ENCODE peak calls at places on chromosomes 3 and 15, in four cellular contexts. J, P, K and N are unnamed samples. For H3K9me3, the result is how much of the 10 kb centered on the place peaks cover.

GRCh38 chr3:184169896-184170875 is 4.5 kb upstream of the AP2M1 start:
- DNase-seq in P (no peak), K (no peak), J (no peak), N (no peak)

GRCh38 chr15:62782100-62782791 is 260.3 kb upstream of the TPM1 start:
- DNase-seq in K (peak), P (peak), J (no peak), N (peak)

GRCh38 chr15:39139431-39140059 is 441.3 kb upstream of the THBS1 start:
- DNase-seq in K (no peak), J (no peak), P (no peak), N (no peak)

GRCh38 chr15:51758645-51759044 is 7.2 kb downstream of the TMOD2 start:
- DNase-seq in J (no peak), K (peak), P (peak), N (peak)

GRCh38 chr3:100316656-100317069 is 17.9 kb upstream of the NIT2 start:
- DNase-seq in K (no peak), P (no peak), J (no peak), N (peak)

GRCh38 chr3:144237351-144237750 is 265.7 kb downstream of the DIPK2A start:
- DNase-seq in P (no peak), J (no peak), K (no peak), N (no peak)

GRCh38 chr3:71413572-71413971 is 170.0 kb downstream of the FOXP1 start:
- DNase-seq in K (no peak), J (no peak), P (no peak), N (no peak)

GRCh38 chr3:57755368-57756021 is 614 bp upstream of the SLMAP start:
- DNase-seq in P (no peak), J (no peak), K (peak), N (peak)

GRCh38 chr3:9168230-9168629 is 81.2 kb downstream of the SRGAP3 start:
- DNase-seq in K (no peak), J (no peak), P (no peak), N (no peak)

GRCh38 chr15:100108846-100109245 is 232.9 kb downstream of the ADAMTS17 start:
- DNase-seq in K (no peak), P (no peak), J (no peak), N (peak)

GRCh38 chr3:133486658-133487057 is 86.8 kb downstream of the BFSP2 start:
- DNase-seq in K (no peak), J (peak), P (no peak), N (no peak)

GRCh38 chr3:60594025-60594424 is 657.2 kb downstream of the FHIT start:
- DNase-seq in P (peak), J (no peak), K (peak), N (peak)

GRCh38 chr15:40506964-40507571 is 36.3 kb downstream of the CHST14 start:
- DNase-seq in K (peak), P (peak), J (no peak), N (peak)

GRCh38 chr3:149808209-149808829 is 4.7 kb upstream of the RNF13 start:
- DNase-seq in P (peak), K (peak), J (no peak), N (peak)

GRCh38 chr3:152870027-152870426 is 35.1 kb downstream of the P2RY1 start:
- DNase-seq in P (no peak), K (no peak), J (no peak), N (no peak)

GRCh38 chr3:48949376-48949717 is 30.7 kb downstream of the ARIH2 start:
- DNase-seq in J (no peak), P (no peak), K (no peak), N (no peak)

GRCh38 chr3:23934253-23934652 is 10.8 kb upstream of the NR1D2 start:
- DNase-seq in J (no peak), K (no peak), P (no peak), N (no peak)

GRCh38 chr3:123755508-123755907 is 128.6 kb downstream of the MYLK start:
- DNase-seq in K (no peak), J (no peak), P (no peak), N (no peak)

GRCh38 chr15:89307046-89307587 is 27.5 kb downstream of the POLG start:
- DNase-seq in P (no peak), K (no peak), J (no peak), N (no peak)

GRCh38 chr3:143002083-143002712 is 828 bp downstream of the U2SURP start:
- DNase-seq in J (no peak), P (no peak), K (no peak), N (no peak)

GRCh38 chr3:48407542-48408099 is 22.3 kb downstream of the PLXNB1 start:
- DNase-seq in K (no peak), P (no peak), J (no peak), N (no peak)

GRCh38 chr15:52261498-52262242 is 33.9 kb downstream of the MYO5C start:
- DNase-seq in K (peak), J (no peak), P (peak), N (peak)

GRCh38 chr15:35487417-35487816 is 58.5 kb downstream of the DPH6 start:
- DNase-seq in J (no peak), P (no peak), K (no peak), N (no peak)
- H3K9me3 ChIP-seq in J (under half), P (under half), K (under half), N (under half)

GRCh38 chr3:176041812-176042211 is 1155.5 kb downstream of the TBL1XR1 start:
- DNase-seq in P (no peak), K (no peak), J (no peak), N (no peak)

DNA sequence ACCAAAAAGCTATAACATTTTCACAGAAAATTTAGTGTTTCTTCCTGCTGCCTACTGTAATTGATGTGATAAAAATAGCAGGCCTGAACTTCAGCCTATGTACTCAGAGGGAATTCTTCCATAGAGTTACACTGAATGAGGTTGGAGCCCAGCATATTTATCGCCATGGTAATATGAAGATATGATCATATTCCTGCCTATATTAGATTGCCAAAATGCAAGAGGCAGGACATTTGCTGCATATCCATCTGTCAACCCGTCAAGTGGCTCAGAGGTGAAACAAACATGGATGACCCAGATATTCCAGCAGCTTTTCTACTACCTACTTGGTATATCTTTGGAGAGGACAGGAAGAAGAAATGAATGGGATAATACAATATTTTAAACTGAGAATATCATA is 1150.6 kb downstream of the TBL1XR1 start:
- DNase-seq in K (no peak), P (no peak), J (no peak), N (no peak)
- H3K4me3 ChIP-seq in K (no peak), P (no peak), J (no peak), N (no peak)

GRCh38 chr15:25243800-25244097 is 195.1 kb downstream of the UBE3A start:
- DNase-seq in J (no peak), P (peak), K (peak), N (no peak)
- H3K9me3 ChIP-seq in J (under half), P (under half), K (half or more), N (under half)

DNA sequence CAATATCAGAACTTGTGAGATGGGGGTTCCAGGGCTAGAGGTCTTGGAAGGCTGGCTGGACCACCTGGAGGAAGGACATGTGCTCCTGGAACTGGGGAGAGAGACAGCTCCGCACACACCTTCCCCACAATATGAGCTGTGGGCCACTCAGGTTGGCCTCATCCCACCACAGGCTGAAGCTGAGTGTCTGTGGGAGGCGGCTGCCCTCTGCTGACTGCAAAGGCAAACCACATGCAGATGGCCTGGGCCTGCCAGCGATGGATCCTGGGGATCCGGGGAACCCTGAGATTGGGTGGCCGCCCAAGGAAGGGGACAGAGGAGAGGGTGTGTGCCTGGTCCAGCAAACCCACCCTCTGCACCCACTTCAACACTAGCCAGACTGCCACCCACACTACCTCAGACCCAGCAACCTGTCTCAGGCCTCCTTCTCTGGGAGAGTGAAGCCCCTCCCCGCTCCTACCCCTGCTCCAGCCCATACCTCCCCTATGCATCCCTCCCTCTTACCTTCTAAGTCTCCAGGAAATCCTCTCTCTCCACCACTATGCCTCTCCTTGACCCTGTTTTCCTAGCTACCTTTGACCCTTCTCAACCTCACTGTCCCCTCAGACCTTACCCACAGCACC is 44.8 kb downstream of the CYP11A1 start:
- DNase-seq in J (no peak), P (peak), K (peak), N (peak)
- H3K4me3 ChIP-seq in J (no peak), P (no peak), K (no peak), N (no peak)

GRCh38 chr3:1292571-1292970 is 199.7 kb downstream of the CNTN6 start:
- DNase-seq in J (no peak), P (no peak), K (no peak), N (no peak)
- H3K9me3 ChIP-seq in J (under half), P (under half), K (under half), N (under half)